ENCODE peak calls at places on chromosomes 3 and 15, in seven cellular contexts. One of them, this sample, is unnamed.

GRCh38 chr3:56131976-56132590 is 336.2 kb downstream of the ERC2 start:
- DNase-seq in sigmoid colon: peak; percentile 69
- DNase-seq in testis: no peak
- DNase-seq in colonic mucosa: no peak
- DNase-seq in left ventricle myocardium inferior: no peak
- DNase-seq in uterus: peak; percentile 32
- DNase-seq in endodermal cell: peak; percentile 74
- DNase-seq in this sample: peak; percentile 97

GRCh38 chr15:92930061-92930460 is 29.9 kb downstream of the CHD2 start:
- DNase-seq in left ventricle myocardium inferior: no peak
- DNase-seq in testis: no peak
- DNase-seq in uterus: no peak
- DNase-seq in sigmoid colon: no peak
- DNase-seq in endodermal cell: no peak
- DNase-seq in colonic mucosa: no peak
- DNase-seq in this sample: peak; percentile 54

GRCh38 chr3:137970914-137971831 is 38.8 kb upstream of the CLDN18 start:
- DNase-seq in uterus: peak; percentile 22
- DNase-seq in endodermal cell: peak; percentile 97
- DNase-seq in left ventricle myocardium inferior: peak; percentile 69
- DNase-seq in testis: peak; percentile 89
- DNase-seq in colonic mucosa: peak; percentile 78
- DNase-seq in sigmoid colon: peak; percentile 78
- DNase-seq in this sample: peak; percentile 72

GRCh38 chr15:28934645-28935044 is 48.9 kb downstream of the APBA2 start:
- DNase-seq in endodermal cell: no peak
- DNase-seq in sigmoid colon: peak; percentile 39
- DNase-seq in uterus: no peak
- DNase-seq in colonic mucosa: no peak
- DNase-seq in testis: no peak
- DNase-seq in left ventricle myocardium inferior: no peak
- DNase-seq in this sample: no peak

GRCh38 chr15:45199136-45199810 is 11.5 kb upstream of the SHF start:
- DNase-seq in left ventricle myocardium inferior: no peak
- DNase-seq in testis: peak; percentile 49
- DNase-seq in colonic mucosa: peak; percentile 68
- DNase-seq in sigmoid colon: no peak
- DNase-seq in uterus: no peak
- DNase-seq in endodermal cell: peak; percentile 76
- DNase-seq in this sample: no peak

GRCh38 chr15:42092666-42093445 is 1.5 kb downstream of the PLA2G4D start:
- DNase-seq in testis: peak; percentile 59
- DNase-seq in left ventricle myocardium inferior: peak; percentile 57
- DNase-seq in endodermal cell: peak; percentile 68
- DNase-seq in colonic mucosa: peak; percentile 16
- DNase-seq in uterus: no peak
- DNase-seq in sigmoid colon: no peak
- DNase-seq in this sample: no peak

GRCh38 chr3:45042162-45042561 is 16.1 kb downstream of the CLEC3B start:
- DNase-seq in endodermal cell: no peak
- DNase-seq in colonic mucosa: no peak
- DNase-seq in testis: no peak
- DNase-seq in uterus: no peak
- DNase-seq in sigmoid colon: no peak
- DNase-seq in left ventricle myocardium inferior: no peak
- DNase-seq in this sample: no peak

GRCh38 chr3:94647131-94647530 is 584.3 kb downstream of the NSUN3 start:
- DNase-seq in colonic mucosa: no peak
- DNase-seq in testis: no peak
- DNase-seq in uterus: no peak
- DNase-seq in sigmoid colon: no peak
- DNase-seq in left ventricle myocardium inferior: no peak
- DNase-seq in endodermal cell: no peak
- DNase-seq in this sample: peak; percentile 9

GRCh38 chr15:52980446-52980845 is 190.3 kb upstream of the ONECUT1 start:
- DNase-seq in uterus: no peak
- DNase-seq in left ventricle myocardium inferior: no peak
- DNase-seq in colonic mucosa: no peak
- DNase-seq in sigmoid colon: no peak
- DNase-seq in testis: no peak
- DNase-seq in endodermal cell: no peak
- DNase-seq in this sample: no peak

GRCh38 chr3:6747017-6747416 is 113.9 kb upstream of the GRM7 start:
- DNase-seq in sigmoid colon: no peak
- DNase-seq in testis: no peak
- DNase-seq in colonic mucosa: no peak
- DNase-seq in uterus: no peak
- DNase-seq in left ventricle myocardium inferior: no peak
- DNase-seq in endodermal cell: no peak
- DNase-seq in this sample: no peak

DNA sequence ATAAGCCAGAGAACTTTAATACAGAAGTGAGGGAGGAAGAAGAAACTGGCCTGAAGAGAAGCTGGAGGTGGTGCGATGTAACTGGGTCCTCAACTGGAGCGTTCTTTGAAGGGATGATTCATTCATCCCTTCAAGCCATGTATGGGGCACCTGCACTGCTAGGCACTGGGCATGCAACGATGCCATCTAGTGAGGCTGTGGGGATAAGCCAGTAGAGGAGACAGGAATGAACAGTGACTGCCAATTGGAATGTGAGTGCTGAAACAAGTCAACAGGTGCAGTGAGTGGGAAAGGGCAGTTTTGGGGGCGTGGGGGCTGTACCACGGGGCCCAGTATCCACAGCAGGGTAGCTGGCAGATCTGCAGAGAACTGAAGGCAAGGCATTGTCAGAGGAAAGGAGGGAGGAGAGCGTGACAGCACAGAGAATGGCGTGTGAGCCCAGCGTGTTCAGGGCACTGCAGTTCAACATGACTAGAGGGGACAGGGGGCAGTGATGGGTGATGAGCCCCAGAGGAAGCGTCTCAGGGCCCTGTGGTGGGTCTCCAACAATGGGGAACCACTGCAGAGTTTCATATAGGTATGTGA is 3.8 kb upstream of the KIF23 start:
- DNase-seq in testis: peak; percentile 55
- DNase-seq in colonic mucosa: no peak
- DNase-seq in sigmoid colon: no peak
- DNase-seq in uterus: no peak
- DNase-seq in endodermal cell: peak; percentile 76
- DNase-seq in left ventricle myocardium inferior: no peak
- DNase-seq in this sample: peak; percentile 44
- TF ChIP-seq CTCF in testis: no peak
- TF ChIP-seq CTCF in colonic mucosa: no peak
- TF ChIP-seq CTCF in sigmoid colon: no peak
- TF ChIP-seq CTCF in uterus: no peak
- TF ChIP-seq CTCF in endodermal cell: peak; percentile 52
- TF ChIP-seq CTCF in left ventricle myocardium inferior: peak; percentile 34
- TF ChIP-seq CTCF in this sample: peak; percentile 37

GRCh38 chr15:101481381-101481705 is 8.2 kb downstream of the PCSK6 start:
- DNase-seq in uterus: no peak
- DNase-seq in colonic mucosa: no peak
- DNase-seq in sigmoid colon: no peak
- DNase-seq in endodermal cell: peak; percentile 45
- DNase-seq in testis: no peak
- DNase-seq in left ventricle myocardium inferior: no peak
- DNase-seq in this sample: no peak

GRCh38 chr15:101480613-101481380 is 8.7 kb downstream of the PCSK6 start:
- DNase-seq in uterus: no peak
- DNase-seq in colonic mucosa: no peak
- DNase-seq in testis: peak; percentile 11
- DNase-seq in endodermal cell: peak; percentile 35
- DNase-seq in left ventricle myocardium inferior: no peak
- DNase-seq in sigmoid colon: no peak
- DNase-seq in this sample: no peak

GRCh38 chr15:101482526-101483371 is 6.8 kb downstream of the PCSK6 start:
- DNase-seq in testis: peak; percentile 37
- DNase-seq in sigmoid colon: no peak
- DNase-seq in endodermal cell: peak; percentile 33
- DNase-seq in colonic mucosa: no peak
- DNase-seq in uterus: no peak
- DNase-seq in left ventricle myocardium inferior: peak; percentile 63
- DNase-seq in this sample: no peak

GRCh38 chr15:101483476-101483875 is 6.0 kb downstream of the PCSK6 start:
- DNase-seq in sigmoid colon: no peak
- DNase-seq in uterus: no peak
- DNase-seq in endodermal cell: no peak
- DNase-seq in testis: no peak
- DNase-seq in left ventricle myocardium inferior: no peak
- DNase-seq in colonic mucosa: no peak
- DNase-seq in this sample: no peak

DNA sequence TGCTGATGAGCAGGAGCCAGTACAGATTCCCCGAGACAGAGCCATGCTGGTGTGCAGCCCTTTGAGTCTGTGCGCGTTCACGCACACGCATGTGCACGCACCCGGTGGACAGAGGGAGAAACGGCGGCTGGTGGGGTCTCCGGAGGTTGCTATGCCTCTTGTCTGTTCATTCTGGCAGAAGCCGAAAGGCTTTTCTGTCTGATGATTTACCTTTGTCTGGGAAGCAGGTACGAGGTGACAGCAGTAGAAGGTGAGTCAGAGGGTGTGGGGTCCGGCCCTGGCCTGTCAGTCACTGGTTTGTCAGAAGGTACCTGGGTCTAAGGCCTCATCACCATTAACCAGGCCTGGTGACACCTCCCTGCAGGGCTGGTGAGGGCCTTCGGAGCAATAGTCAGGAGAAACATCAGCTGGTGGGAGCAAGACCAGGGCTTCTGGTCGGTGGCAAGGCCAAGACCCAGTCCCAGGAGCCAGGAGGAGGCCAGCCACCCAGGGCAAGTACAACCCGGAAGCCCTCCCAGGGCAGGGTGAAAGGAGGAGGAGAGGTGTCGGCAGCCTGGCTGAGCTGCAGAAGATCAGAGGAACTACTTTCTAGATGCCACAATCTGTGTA is 7.5 kb downstream of the PCSK6 start:
- DNase-seq in uterus: no peak
- DNase-seq in left ventricle myocardium inferior: no peak
- DNase-seq in colonic mucosa: no peak
- DNase-seq in endodermal cell: peak; percentile 33
- DNase-seq in sigmoid colon: no peak
- DNase-seq in testis: peak; percentile 12
- DNase-seq in this sample: no peak
- TF ChIP-seq CTCF in uterus: no peak
- TF ChIP-seq CTCF in left ventricle myocardium inferior: no peak
- TF ChIP-seq CTCF in colonic mucosa: no peak
- TF ChIP-seq CTCF in endodermal cell: no peak
- TF ChIP-seq CTCF in sigmoid colon: no peak
- TF ChIP-seq CTCF in testis: no peak
- TF ChIP-seq CTCF in this sample: no peak

GRCh38 chr15:97881568-97881967 is 78.9 kb upstream of the ARRDC4 start:
- DNase-seq in testis: no peak
- DNase-seq in endodermal cell: no peak
- DNase-seq in sigmoid colon: no peak
- DNase-seq in left ventricle myocardium inferior: no peak
- DNase-seq in uterus: no peak
- DNase-seq in colonic mucosa: no peak
- DNase-seq in this sample: no peak
- TF ChIP-seq CTCF in testis: no peak
- TF ChIP-seq CTCF in endodermal cell: no peak
- TF ChIP-seq CTCF in sigmoid colon: no peak
- TF ChIP-seq CTCF in left ventricle myocardium inferior: no peak
- TF ChIP-seq CTCF in uterus: no peak
- TF ChIP-seq CTCF in colonic mucosa: no peak
- TF ChIP-seq CTCF in this sample: no peak

DNA sequence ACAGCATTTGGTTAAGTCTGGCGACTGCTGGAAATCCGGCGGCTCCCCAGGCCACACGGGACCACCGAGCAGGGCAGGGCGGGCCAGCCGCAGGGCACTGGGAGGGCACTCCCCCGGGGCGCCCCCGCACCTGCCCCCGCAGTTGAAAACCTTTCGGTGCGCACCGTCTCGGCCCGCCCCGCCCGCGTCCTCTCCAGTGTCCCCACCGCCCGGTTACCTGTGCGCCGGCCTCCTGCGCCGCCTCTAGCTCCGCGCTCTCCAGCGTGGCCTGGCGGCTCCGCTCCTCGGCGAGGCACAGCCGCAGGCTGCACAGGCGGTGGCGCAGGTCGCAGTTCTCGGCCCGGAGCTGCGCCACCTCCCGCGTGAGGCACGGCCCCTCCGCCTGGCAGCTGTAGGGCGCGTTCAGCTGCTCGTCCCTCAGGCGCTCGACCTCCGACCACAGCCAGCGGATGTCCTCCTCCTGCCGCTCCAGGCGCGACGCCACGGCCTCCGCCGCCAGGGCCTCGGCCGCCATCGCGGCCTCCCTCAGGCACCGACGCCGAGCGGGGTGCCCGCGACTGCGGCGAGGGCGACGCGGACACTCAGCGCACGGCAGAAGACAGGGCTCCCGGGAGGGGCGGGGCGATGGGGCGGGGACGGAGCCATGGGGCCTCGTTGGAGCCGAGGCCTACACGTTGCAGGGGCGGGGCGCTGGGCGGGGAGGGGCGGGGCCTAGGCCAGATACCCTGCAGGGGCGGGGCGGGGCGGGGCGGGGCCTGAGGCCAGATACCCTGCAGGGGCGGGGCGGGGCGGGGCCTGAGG is at the start of gene TARS3:
- DNase-seq in uterus: peak; percentile 95
- DNase-seq in testis: peak; percentile 97
- DNase-seq in sigmoid colon: peak; percentile 97
- DNase-seq in left ventricle myocardium inferior: peak; percentile 98
- DNase-seq in endodermal cell: peak; percentile 99
- DNase-seq in colonic mucosa: peak; percentile 98
- DNase-seq in this sample: peak; percentile 89
- TF ChIP-seq CTCF in uterus: peak; percentile 14
- TF ChIP-seq CTCF in testis: no peak
- TF ChIP-seq CTCF in sigmoid colon: no peak
- TF ChIP-seq CTCF in left ventricle myocardium inferior: peak; percentile 39
- TF ChIP-seq CTCF in endodermal cell: peak; percentile 46
- TF ChIP-seq CTCF in colonic mucosa: no peak
- TF ChIP-seq CTCF in this sample: no peak

GRCh38 chr3:3170998-3171397 is 8.5 kb downstream of the CRBN start:
- DNase-seq in left ventricle myocardium inferior: no peak
- DNase-seq in uterus: no peak
- DNase-seq in colonic mucosa: no peak
- DNase-seq in sigmoid colon: no peak
- DNase-seq in testis: no peak
- DNase-seq in endodermal cell: no peak
- DNase-seq in this sample: peak; percentile 71

GRCh38 chr3:3160826-3161225 is 18.7 kb downstream of the CRBN start:
- DNase-seq in uterus: no peak
- DNase-seq in testis: no peak
- DNase-seq in colonic mucosa: no peak
- DNase-seq in endodermal cell: no peak
- DNase-seq in sigmoid colon: no peak
- DNase-seq in left ventricle myocardium inferior: no peak
- DNase-seq in this sample: no peak

GRCh38 chr3:3165241-3165640 is 14.2 kb downstream of the CRBN start:
- DNase-seq in sigmoid colon: no peak
- DNase-seq in endodermal cell: no peak
- DNase-seq in left ventricle myocardium inferior: no peak
- DNase-seq in uterus: no peak
- DNase-seq in testis: no peak
- DNase-seq in colonic mucosa: no peak
- DNase-seq in this sample: no peak

GRCh38 chr3:3165650-3166049 is 13.8 kb downstream of the CRBN start:
- DNase-seq in uterus: no peak
- DNase-seq in sigmoid colon: no peak
- DNase-seq in endodermal cell: no peak
- DNase-seq in colonic mucosa: no peak
- DNase-seq in left ventricle myocardium inferior: no peak
- DNase-seq in testis: no peak
- DNase-seq in this sample: no peak
- TF ChIP-seq CTCF in uterus: no peak
- TF ChIP-seq CTCF in sigmoid colon: no peak
- TF ChIP-seq CTCF in endodermal cell: no peak
- TF ChIP-seq CTCF in colonic mucosa: no peak
- TF ChIP-seq CTCF in left ventricle myocardium inferior: no peak
- TF ChIP-seq CTCF in testis: no peak
- TF ChIP-seq CTCF in this sample: no peak

This sample was measured in choroid plexus epithelial cell.